ENCODE peak calls at places on chromosomes 3 and 15, in nine cellular contexts. P is A549, X is mucosa of descending colon, K is natural killer cell, R is Caco-2, I is gastrocnemius medialis, Q is ovary, H is OCI-LY7, U is endothelial cell. V is an unnamed sample.

GRCh38 chr15:29268706-29269484 is 727 bp downstream of the NSMCE3 start:
- DNase-seq in P (peak), X (peak), K (peak), R (peak), I (no peak), Q (peak), H (peak), U (peak), V (peak)

GRCh38 chr3:120324185-120324584 is 25.0 kb downstream of the LRRC58 start:
- DNase-seq in P (no peak), X (no peak), K (no peak), R (no peak), I (no peak), Q (no peak), H (no peak), U (no peak), V (no peak)

GRCh38 chr3:52606373-52607085 is 70.1 kb downstream of the UQCC5 start:
- DNase-seq in P (peak), X (no peak), K (no peak), R (no peak), I (peak), Q (no peak), H (no peak), U (no peak), V (no peak)

GRCh38 chr3:23811117-23811487 is 5.3 kb downstream of the UBE2E1 start:
- DNase-seq in P (no peak), X (no peak), K (no peak), R (peak), I (no peak), Q (no peak), H (no peak), U (no peak), V (no peak)

GRCh38 chr3:127407026-127407939 is 119.4 kb upstream of the PRR20G start:
- DNase-seq in P (no peak), X (peak), K (no peak), R (no peak), I (no peak), Q (peak), H (no peak), U (no peak), V (peak)

GRCh38 chr15:25946241-25946786 is 83.2 kb upstream of the ATP10A start:
- DNase-seq in P (no peak), X (no peak), K (no peak), R (no peak), I (no peak), Q (no peak), H (peak), U (peak), V (no peak)

GRCh38 chr3:177529716-177530335 is 332.5 kb upstream of the TBL1XR1 start:
- DNase-seq in P (no peak), X (no peak), K (no peak), R (no peak), I (no peak), Q (no peak), H (no peak), U (no peak), V (no peak)

GRCh38 chr3:2697589-2697988 is 412.6 kb downstream of the IL5RA start:
- DNase-seq in P (no peak), X (no peak), K (no peak), R (no peak), I (no peak), Q (no peak), H (no peak), U (no peak), V (no peak)

GRCh38 chr3:162390891-162391290 is 894.3 kb downstream of the OTOL1 start:
- DNase-seq in P (peak), X (no peak), K (no peak), R (no peak), I (no peak), Q (no peak), H (no peak), U (no peak), V (no peak)

GRCh38 chr15:67049351-67050044 is 15.9 kb upstream of the SMAD3 start:
- DNase-seq in P (peak), X (no peak), K (no peak), R (peak), I (no peak), Q (no peak), H (no peak), U (no peak), V (no peak)

GRCh38 chr3:64443553-64444331 is 218.5 kb upstream of the PRICKLE2 start:
- DNase-seq in P (no peak), X (no peak), K (no peak), R (no peak), I (no peak), Q (peak), H (no peak), U (no peak), V (no peak)

GRCh38 chr3:2727566-2728318 is 382.4 kb downstream of the IL5RA start:
- DNase-seq in P (no peak), X (no peak), K (no peak), R (no peak), I (no peak), Q (no peak), H (no peak), U (no peak), V (no peak)

GRCh38 chr3:17645074-17645698 is 97.2 kb downstream of the TBC1D5 start:
- DNase-seq in P (peak), X (no peak), K (no peak), R (no peak), I (no peak), Q (no peak), H (peak), U (peak), V (no peak)

GRCh38 chr3:125403789-125404188 is 28.7 kb upstream of the ZNF148 start:
- DNase-seq in P (no peak), X (no peak), K (no peak), R (no peak), I (no peak), Q (no peak), H (no peak), U (no peak), V (no peak)

GRCh38 chr3:112304611-112305010 is 10.6 kb upstream of the SLC9C1 start:
- DNase-seq in P (no peak), X (no peak), K (no peak), R (no peak), I (no peak), Q (no peak), H (peak), U (peak), V (no peak)

GRCh38 chr3:124428372-124429128 is 301.7 kb upstream of the UMPS start:
- DNase-seq in P (no peak), X (no peak), K (no peak), R (no peak), I (no peak), Q (no peak), H (no peak), U (no peak), V (no peak)

GRCh38 chr3:115937054-115937453 is 313.7 kb downstream of the GAP43 start:
- DNase-seq in P (no peak), X (no peak), K (no peak), R (no peak), I (no peak), Q (no peak), H (no peak), U (no peak), V (no peak)

GRCh38 chr15:67922971-67923646 is 83.3 kb upstream of the RNU6-1 start:
- DNase-seq in P (no peak), X (no peak), K (no peak), R (no peak), I (no peak), Q (no peak), H (no peak), U (no peak), V (no peak)

GRCh38 chr15:101491739-101492640 is 2.5 kb upstream of the PCSK6 start:
- DNase-seq in P (no peak), X (no peak), K (no peak), R (no peak), I (no peak), Q (no peak), H (no peak), U (no peak), V (peak)

GRCh38 chr3:96814581-96815567 is at the start of gene EPHA6:
- DNase-seq in P (no peak), X (no peak), K (no peak), R (no peak), I (no peak), Q (peak), H (no peak), U (peak), V (no peak)

GRCh38 chr3:13556214-13556613 is 7.3 kb downstream of the FBLN2 start:
- DNase-seq in P (no peak), X (peak), K (no peak), R (no peak), I (no peak), Q (no peak), H (no peak), U (no peak), V (no peak)

GRCh38 chr3:159672728-159673471 is 315.7 kb upstream of the IL12A start:
- DNase-seq in P (peak), X (no peak), K (no peak), R (no peak), I (no peak), Q (no peak), H (no peak), U (no peak), V (no peak)

GRCh38 chr15:81101894-81102815 is 31.9 kb upstream of the CFAP161 start:
- DNase-seq in P (no peak), X (no peak), K (no peak), R (no peak), I (no peak), Q (no peak), H (no peak), U (no peak), V (no peak)

GRCh38 chr3:59425942-59426341 is 376.1 kb upstream of the CFAP20DC start:
- DNase-seq in P (no peak), X (no peak), K (peak), R (no peak), I (no peak), Q (no peak), H (peak), U (no peak), V (no peak)

GRCh38 chr3:196918968-196919367 is 23.4 kb downstream of the NCBP2 start:
- DNase-seq in P (no peak), X (no peak), K (no peak), R (peak), I (no peak), Q (no peak), H (no peak), U (no peak), V (no peak)

GRCh38 chr3:71175722-71176365 is 407.7 kb downstream of the FOXP1 start:
- DNase-seq in P (no peak), X (no peak), K (no peak), R (no peak), I (no peak), Q (no peak), H (no peak), U (no peak), V (no peak)

GRCh38 chr3:113158210-113158609 is 53.1 kb upstream of the BOC start:
- DNase-seq in P (peak), X (no peak), K (no peak), R (no peak), I (no peak), Q (no peak), H (no peak), U (no peak), V (no peak)

GRCh38 chr3:48219543-48219942 is 3.8 kb upstream of the CAMP start:
- DNase-seq in P (no peak), X (no peak), K (no peak), R (no peak), I (no peak), Q (peak), H (no peak), U (no peak), V (no peak)

GRCh38 chr3:107268461-107268860 is 108.8 kb upstream of the CCDC54 start:
- DNase-seq in P (no peak), X (no peak), K (no peak), R (no peak), I (no peak), Q (no peak), H (no peak), U (no peak), V (no peak)

GRCh38 chr3:6179761-6180160 is 681.2 kb upstream of the GRM7 start:
- DNase-seq in P (no peak), X (no peak), K (no peak), R (no peak), I (no peak), Q (no peak), H (no peak), U (no peak), V (no peak)

GRCh38 chr3:30650348-30650995 is 44.1 kb downstream of the TGFBR2 start:
- DNase-seq in P (no peak), X (no peak), K (no peak), R (no peak), I (no peak), Q (no peak), H (no peak), U (no peak), V (no peak)

GRCh38 chr15:48486228-48486627 is 155.0 kb downstream of the DUT start:
- DNase-seq in P (no peak), X (no peak), K (no peak), R (no peak), I (no peak), Q (no peak), H (no peak), U (no peak), V (no peak)

GRCh38 chr3:68943753-68944500 is 11.6 kb upstream of the TAFA4 start:
- DNase-seq in P (no peak), X (no peak), K (no peak), R (no peak), I (no peak), Q (no peak), H (no peak), U (no peak), V (no peak)
- TF ChIP-seq CTCF in P (no peak), X (no peak), K (no peak), R (no peak), I (no peak), Q (no peak), H (no peak), U (no peak), V (no peak)

GRCh38 chr3:181354140-181354539 is 357.6 kb upstream of the SOX2 start:
- DNase-seq in P (no peak), X (no peak), K (no peak), R (no peak), I (no peak), Q (no peak), H (peak), U (no peak), V (no peak)
- TF ChIP-seq CTCF in P (no peak), X (no peak), K (no peak), R (no peak), I (no peak), Q (no peak), H (peak), U (no peak), V (no peak)

GRCh38 chr3:25782938-25783660 is at the start of gene NGLY1:
- DNase-seq in P (peak), X (peak), K (peak), R (peak), I (peak), Q (peak), H (peak), U (peak), V (no peak)
- TF ChIP-seq CTCF in P (no peak), X (peak), K (no peak), R (no peak), I (peak), Q (peak), H (no peak), U (peak), V (peak)

GRCh38 chr15:64690578-64691296 is 84.7 kb downstream of the RBPMS2 start:
- DNase-seq in P (no peak), X (no peak), K (no peak), R (no peak), I (no peak), Q (peak), H (no peak), U (no peak), V (no peak)
- TF ChIP-seq CTCF in P (peak), X (no peak), K (no peak), R (no peak), I (no peak), Q (no peak), H (peak), U (no peak), V (no peak)

GRCh38 chr3:147945968-147946519 is 536.9 kb downstream of the ZIC1 start:
- DNase-seq in P (peak), X (no peak), K (no peak), R (no peak), I (peak), Q (no peak), H (no peak), U (no peak), V (no peak)
- TF ChIP-seq CTCF in P (peak), X (peak), K (no peak), R (peak), I (no peak), Q (no peak), H (peak), U (peak), V (peak)

GRCh38 chr3:55013145-55013544 is 85.3 kb upstream of the LRTM1 start:
- DNase-seq in P (peak), X (no peak), K (no peak), R (no peak), I (no peak), Q (no peak), H (no peak), U (no peak), V (no peak)
- TF ChIP-seq CTCF in P (no peak), X (no peak), K (no peak), R (peak), I (no peak), Q (no peak), H (no peak), U (no peak), V (no peak)

V was measured in vagina.